ENCODE peak calls at places on chromosome 19, in four cellular contexts. V is osteocyte, J is left ventricle myocardium superior, L is GF-D8. S is an unnamed sample.

GRCh38 chr19:38543807-38544568 is 73.8 kb downstream of the MAP4K1 start:
- DNase-seq in V (no peak), J (peak; percentile 49), L (no peak), S (peak; percentile 18)

GRCh38 chr19:29380581-29380980 is 145.2 kb upstream of the VSTM2B start:
- DNase-seq in V (peak; percentile 51), J (no peak), L (no peak), S (no peak)

GRCh38 chr19:31110331-31110730 is 238.9 kb downstream of the TSHZ3 start:
- DNase-seq in V (no peak), J (peak; percentile 28), L (no peak), S (no peak)

GRCh38 chr19:2495651-2496316 is 19.9 kb downstream of the GADD45B start:
- DNase-seq in V (no peak), J (peak; percentile 68), L (no peak), S (no peak)

GRCh38 chr19:17098326-17098725 is 22.7 kb downstream of the MYO9B start:
- DNase-seq in V (no peak), J (no peak), L (no peak), S (no peak)

GRCh38 chr19:3062165-3063105 is at the start of gene TLE5:
- DNase-seq in V (no peak), J (peak; percentile 88), L (no peak), S (no peak)

GRCh38 chr19:43699506-43700367 is 16.1 kb upstream of the IRGC start:
- DNase-seq in V (no peak), J (peak; percentile 44), L (no peak), S (peak; percentile 23)

GRCh38 chr19:35549174-35549788 is 3.9 kb downstream of the TMEM147 start:
- DNase-seq in V (no peak), J (no peak), L (peak; percentile 5), S (peak; percentile 35)

GRCh38 chr19:38650180-38650775 is 2.8 kb downstream of the ACTN4 start:
- DNase-seq in V (no peak), J (no peak), L (no peak), S (no peak)

GRCh38 chr19:1068111-1069001 is 1.4 kb downstream of the ARHGAP45 start:
- DNase-seq in V (no peak), J (peak; percentile 71), L (peak; percentile 36), S (no peak)

GRCh38 chr19:23542562-23542961 is 144.4 kb downstream of the ZNF675 start:
- DNase-seq in V (no peak), J (no peak), L (no peak), S (no peak)

GRCh38 chr19:45428385-45429231 is 4.9 kb upstream of the ERCC1 start:
- DNase-seq in V (peak; percentile 87), J (peak; percentile 86), L (no peak), S (no peak)

GRCh38 chr19:18967358-18968146 is 26.5 kb upstream of the HOMER3 start:
- DNase-seq in V (no peak), J (peak; percentile 73), L (peak; percentile 88), S (no peak)

S was measured in NT2/D1.